ENCODE peak calls at places on chromosome X, in eight cellular contexts. W, M, O, N, G, F, S and X are unnamed samples.

GRCh38 chrX:24371391-24371972 is 11.0 kb downstream of the SUPT20HL1 start:
- DNase-seq in W (no peak), M (peak; percentile 68), O (peak; percentile 18), N (peak; percentile 54), G (peak; percentile 25), F (no peak), S (peak; percentile 94), X (no peak)

GRCh38 chrX:1750267-1750666 is 135.4 kb downstream of the ASMT start:
- DNase-seq in W (no peak), M (no peak), O (no peak), N (no peak), G (no peak), F (no peak), S (no peak), X (no peak)

GRCh38 chrX:73842541-73843234 is 279.7 kb downstream of the CHIC1 start:
- DNase-seq in W (no peak), M (no peak), O (no peak), N (no peak), G (no peak), F (no peak), S (no peak), X (no peak)

GRCh38 chrX:24081661-24082154 is 27.0 kb downstream of the EIF2S3 start:
- DNase-seq in W (no peak), M (no peak), O (peak; percentile 29), N (peak; percentile 76), G (peak; percentile 48), F (no peak), S (peak; percentile 92), X (peak; percentile 89)

GRCh38 chrX:46325312-46325877 is 219.8 kb downstream of the ZNF674 start:
- DNase-seq in W (no peak), M (no peak), O (peak; percentile 4), N (peak; percentile 42), G (peak; percentile 36), F (no peak), S (peak; percentile 79), X (no peak)

GRCh38 chrX:149498767-149499166 is 6.3 kb downstream of the IDS start:
- DNase-seq in W (no peak), M (no peak), O (no peak), N (no peak), G (no peak), F (no peak), S (no peak), X (no peak)

GRCh38 chrX:57453901-57454300 is 137.9 kb upstream of the ZXDB start:
- DNase-seq in W (no peak), M (no peak), O (no peak), N (no peak), G (no peak), F (no peak), S (peak; percentile 53), X (no peak)

GRCh38 chrX:84046403-84046984 is 141.5 kb downstream of the RPS6KA6 start:
- DNase-seq in W (peak; percentile 56), M (no peak), O (peak; percentile 15), N (peak; percentile 39), G (peak; percentile 8), F (no peak), S (peak; percentile 71), X (no peak)

GRCh38 chrX:139058831-139059495 is 347.4 kb upstream of the FGF13 start:
- DNase-seq in W (no peak), M (no peak), O (no peak), N (no peak), G (no peak), F (no peak), S (no peak), X (no peak)

GRCh38 chrX:136112781-136113180 is 34.6 kb upstream of the FHL1 start:
- DNase-seq in W (no peak), M (no peak), O (no peak), N (peak; percentile 53), G (no peak), F (no peak), S (no peak), X (no peak)
- TF ChIP-seq CTCF in W (no peak), M (no peak), O (no peak), N (no peak), G (no peak), F (no peak), S (no peak), X (no peak)

DNA sequence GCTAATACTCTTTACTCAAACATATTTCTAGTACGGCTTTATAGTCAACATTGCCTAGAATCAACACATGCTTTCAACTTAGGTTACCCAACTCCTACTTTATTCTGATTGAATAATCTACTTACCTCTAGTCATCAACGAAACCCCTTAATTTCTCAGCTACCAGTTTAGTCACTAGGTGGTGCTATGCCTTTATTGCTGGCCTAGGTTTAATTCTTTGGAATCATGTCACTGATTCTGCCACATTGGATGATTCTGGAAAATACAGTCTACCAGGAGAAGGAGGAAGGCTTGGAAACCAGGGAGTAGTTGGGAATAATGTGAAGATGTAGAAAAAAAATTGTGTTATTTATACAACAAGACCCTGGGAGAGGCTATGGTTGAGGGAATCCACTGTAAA is 167.7 kb downstream of the DCAF12L2 start:
- DNase-seq in W (no peak), M (no peak), O (no peak), N (no peak), G (no peak), F (no peak), S (no peak), X (no peak)
- TF ChIP-seq CTCF in W (no peak), M (peak; percentile 48), O (peak; percentile 4), N (no peak), G (peak; percentile 38), F (no peak), S (peak; percentile 86), X (peak; percentile 38)

GRCh38 chrX:55867254-55867653 is 149.7 kb downstream of the RRAGB start:
- DNase-seq in W (no peak), M (no peak), O (no peak), N (peak; percentile 0), G (no peak), F (no peak), S (no peak), X (no peak)
- TF ChIP-seq CTCF in W (no peak), M (no peak), O (no peak), N (no peak), G (no peak), F (no peak), S (no peak), X (no peak)

GRCh38 chrX:16786791-16787735 is 797 bp downstream of the TXLNG start:
- DNase-seq in W (no peak), M (no peak), O (no peak), N (peak; percentile 53), G (peak; percentile 0), F (no peak), S (peak; percentile 71), X (no peak)
- TF ChIP-seq CTCF in W (no peak), M (no peak), O (no peak), N (no peak), G (no peak), F (no peak), S (no peak), X (no peak)